ENCODE peak calls at places on chromosomes 16 and 17, in eight cellular contexts. W, J, Z, A, O, E, T and Q are unnamed samples.

GRCh38 chr16:4613636-4614570 is 785 bp downstream of the UBALD1 start:
- DNase-seq in W (peak; percentile 74), J (no peak), Z (peak; percentile 73), A (no peak), O (peak; percentile 36), E (peak; percentile 71), T (no peak), Q (no peak)

GRCh38 chr16:71537643-71538042 is 11.4 kb downstream of the CHST4 start:
- DNase-seq in W (no peak), J (no peak), Z (peak; percentile 42), A (no peak), O (peak; percentile 64), E (peak; percentile 73), T (peak; percentile 76), Q (peak; percentile 57)

GRCh38 chr17:73384926-73385325 is 73.1 kb upstream of the CDC42EP4 start:
- DNase-seq in W (no peak), J (no peak), Z (no peak), A (no peak), O (no peak), E (no peak), T (no peak), Q (no peak)

GRCh38 chr17:68600881-68601564 is at the start of gene FAM20A:
- DNase-seq in W (peak; percentile 78), J (peak; percentile 68), Z (peak; percentile 12), A (no peak), O (peak; percentile 24), E (no peak), T (peak; percentile 67), Q (no peak)

GRCh38 chr17:16926591-16927451 is 45.1 kb downstream of the TNFRSF13B start:
- DNase-seq in W (no peak), J (peak; percentile 39), Z (no peak), A (no peak), O (no peak), E (no peak), T (no peak), Q (no peak)

GRCh38 chr17:65345261-65346060 is 208.3 kb downstream of the RGS9 start:
- DNase-seq in W (no peak), J (no peak), Z (no peak), A (no peak), O (no peak), E (no peak), T (no peak), Q (no peak)

GRCh38 chr16:1458336-1458976 is 14.1 kb upstream of the CCDC154 start:
- DNase-seq in W (peak; percentile 36), J (no peak), Z (no peak), A (no peak), O (no peak), E (no peak), T (peak; percentile 39), Q (no peak)

GRCh38 chr17:34721326-34721725 is 141.9 kb downstream of the TMEM132E start:
- DNase-seq in W (no peak), J (no peak), Z (no peak), A (no peak), O (no peak), E (no peak), T (no peak), Q (no peak)

GRCh38 chr17:50630524-50631194 is 4.0 kb upstream of the ABCC3 start:
- DNase-seq in W (peak; percentile 73), J (no peak), Z (peak; percentile 63), A (peak; percentile 34), O (peak; percentile 66), E (peak; percentile 80), T (peak; percentile 92), Q (peak; percentile 96)

GRCh38 chr17:38428150-38428642 is at the start of gene ARHGAP23:
- DNase-seq in W (peak; percentile 89), J (peak; percentile 87), Z (peak; percentile 51), A (peak; percentile 24), O (peak; percentile 57), E (peak; percentile 92), T (peak; percentile 67), Q (peak; percentile 25)

GRCh38 chr16:68644303-68644702 is 807 bp upstream of the CDH3 start:
- DNase-seq in W (no peak), J (no peak), Z (no peak), A (no peak), O (no peak), E (no peak), T (peak; percentile 57), Q (no peak)
- H3K4me3 ChIP-seq in W (no peak overlapping the region), J (no peak overlapping the region), Z (no peak overlapping the region), A (no peak overlapping the region), O (peak overlapping the region; percentile 48), E (no peak overlapping the region), T (peak overlapping the region; percentile 91), Q (no peak overlapping the region)

GRCh38 chr16:53042235-53042645 is 10.5 kb downstream of the CHD9NB start:
- DNase-seq in W (no peak), J (no peak), Z (no peak), A (no peak), O (no peak), E (no peak), T (no peak), Q (no peak)
- H3K4me1 ChIP-seq in W (peaks cover 2% of the 10 kb centered on the region), J (peaks cover 18% of the 10 kb centered on the region), Z (no peaks in the 10 kb centered on the region), A (no peaks in the 10 kb centered on the region), O (peaks cover 24% of the 10 kb centered on the region), E (no peaks in the 10 kb centered on the region), T (peaks cover 27% of the 10 kb centered on the region), Q (peaks cover 5% of the 10 kb centered on the region)

GRCh38 chr17:76134911-76135809 is 5.9 kb downstream of the FOXJ1 start:
- DNase-seq in W (no peak), J (no peak), Z (no peak), A (no peak), O (no peak), E (no peak), T (peak; percentile 81), Q (no peak)

GRCh38 chr17:76132574-76133338 is 8.3 kb downstream of the FOXJ1 start:
- DNase-seq in W (no peak), J (no peak), Z (no peak), A (no peak), O (no peak), E (no peak), T (peak; percentile 88), Q (peak; percentile 31)

GRCh38 chr17:76130473-76130872 is 10.6 kb downstream of the FOXJ1 start:
- DNase-seq in W (no peak), J (no peak), Z (no peak), A (no peak), O (no peak), E (no peak), T (no peak), Q (no peak)

GRCh38 chr17:76131061-76131691 is 9.9 kb downstream of the FOXJ1 start:
- DNase-seq in W (no peak), J (no peak), Z (no peak), A (no peak), O (no peak), E (no peak), T (no peak), Q (no peak)

DNA sequence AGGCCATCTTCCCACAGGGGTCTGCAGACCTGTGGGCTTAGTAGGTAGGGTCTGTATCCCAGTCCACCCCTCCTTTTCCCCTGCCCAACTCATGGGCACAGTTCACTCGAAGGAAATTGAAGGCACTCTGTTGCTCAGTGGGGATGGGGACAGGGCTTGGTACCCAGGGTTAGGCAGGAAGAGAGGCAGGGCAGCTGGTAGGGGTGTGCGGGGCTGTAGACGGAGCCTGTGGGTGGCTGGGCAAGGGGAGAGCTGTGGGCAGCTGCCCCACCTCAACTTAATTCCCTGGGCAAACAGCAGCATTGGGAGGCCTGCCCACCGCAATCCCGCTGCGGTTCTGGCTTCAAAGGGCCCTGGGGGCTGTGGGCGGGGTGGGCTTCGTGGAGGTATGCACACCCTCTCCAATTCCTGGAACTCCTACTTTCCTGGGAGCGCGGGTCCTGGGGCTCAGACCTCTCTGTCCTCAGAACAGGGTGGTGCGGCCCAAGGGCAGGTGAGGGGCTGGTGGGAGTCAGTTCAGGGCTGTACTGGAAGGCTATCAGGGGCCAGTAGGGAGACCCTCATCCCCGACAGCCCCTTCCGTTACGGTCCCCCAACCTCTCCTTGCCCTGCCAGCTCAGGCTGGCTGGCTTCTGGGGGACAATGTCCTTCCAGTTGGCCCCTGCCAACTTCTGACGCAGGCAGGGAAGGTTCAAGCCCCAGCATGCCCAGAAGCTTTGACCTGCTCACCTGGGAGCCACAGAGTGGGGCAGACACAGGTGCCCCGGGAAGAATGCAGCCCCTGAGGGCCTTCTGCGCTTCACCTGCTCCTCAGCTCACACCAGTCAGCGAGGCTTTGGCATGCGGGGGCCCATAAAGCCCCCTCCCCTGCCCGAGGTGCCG is 9.1 kb downstream of the FOXJ1 start:
- DNase-seq in W (no peak), J (no peak), Z (no peak), A (no peak), O (no peak), E (no peak), T (no peak), Q (no peak)
- H3K4me3 ChIP-seq in W (no peak overlapping the region), J (no peak overlapping the region), Z (no peak overlapping the region), A (no peak overlapping the region), O (no peak overlapping the region), E (no peak overlapping the region), T (peak overlapping the region; percentile 47), Q (no peak overlapping the region)

GRCh38 chr17:7711356-7711755 is 6.2 kb upstream of the DNAH2 start:
- DNase-seq in W (no peak), J (no peak), Z (no peak), A (no peak), O (peak; percentile 54), E (no peak), T (peak; percentile 56), Q (no peak)
- H3K4me1 ChIP-seq in W (no peaks in the 10 kb centered on the region), J (peaks cover under 1% of the 10 kb centered on the region), Z (no peaks in the 10 kb centered on the region), A (peaks cover 7% of the 10 kb centered on the region), O (peaks cover 6% of the 10 kb centered on the region), E (peaks cover under 1% of the 10 kb centered on the region), T (peaks cover 20% of the 10 kb centered on the region), Q (no peaks in the 10 kb centered on the region)

DNA sequence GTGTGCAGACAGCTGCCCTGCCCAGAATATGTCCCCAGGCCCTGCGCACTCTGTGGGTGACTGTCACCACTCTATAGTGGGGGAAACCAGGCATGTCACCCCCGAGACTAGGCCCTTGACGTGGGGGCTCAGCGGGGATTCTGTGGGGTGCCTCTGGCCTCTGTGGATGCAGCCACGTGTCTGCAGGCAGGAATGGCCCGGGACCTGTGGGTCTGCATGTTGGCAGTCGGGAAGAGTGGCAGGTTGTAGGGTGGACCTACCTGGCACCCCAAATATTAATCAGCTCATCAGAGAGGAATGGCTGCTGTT is 954 bp downstream of the IL32 start:
- DNase-seq in W (peak; percentile 41), J (no peak), Z (no peak), A (no peak), O (no peak), E (no peak), T (no peak), Q (no peak)
- H3K4me3 ChIP-seq in W (peak overlapping the region; percentile 48), J (peak overlapping the region; percentile 45), Z (no peak overlapping the region), A (peak overlapping the region; percentile 92), O (no peak overlapping the region), E (peak overlapping the region; percentile 16), T (no peak overlapping the region), Q (peak overlapping the region; percentile 38)

GRCh38 chr17:4502466-4503154 is 3.9 kb downstream of the SPNS2 start:
- DNase-seq in W (peak; percentile 1), J (no peak), Z (no peak), A (no peak), O (no peak), E (no peak), T (no peak), Q (no peak)
- H3K4me1 ChIP-seq in W (no peaks in the 10 kb centered on the region), J (peaks cover 31% of the 10 kb centered on the region), Z (no peaks in the 10 kb centered on the region), A (peaks cover 30% of the 10 kb centered on the region), O (peaks cover 19% of the 10 kb centered on the region), E (peaks cover 5% of the 10 kb centered on the region), T (peaks cover 13% of the 10 kb centered on the region), Q (peaks cover 4% of the 10 kb centered on the region)